ENCODE peak calls at places on chromosomes 3 and 15, in four cellular contexts. T is left ventricle myocardium inferior, V is upper lobe of right lung, E is fibroblast of the aortic adventitia. L is an unnamed sample.

GRCh38 chr15:81163961-81164800 is 30.1 kb downstream of the CFAP161 start:
- DNase-seq in E (peak), V (no peak), T (no peak), L (peak)

GRCh38 chr3:120908803-120909601 is 997 bp downstream of the STXBP5L start:
- DNase-seq in V (no peak), T (no peak), E (peak), L (no peak)

GRCh38 chr3:57696861-57697321 is 4.0 kb upstream of the DENND6A start:
- DNase-seq in V (no peak), T (no peak), E (peak), L (peak)

GRCh38 chr3:42508562-42508961 is 6.1 kb downstream of the VIPR1 start:
- DNase-seq in E (no peak), V (no peak), T (no peak), L (no peak)

GRCh38 chr3:100737334-100737733 is 28.0 kb downstream of the TFG start:
- DNase-seq in E (peak), T (no peak), V (no peak), L (peak)

GRCh38 chr15:80758130-80758529 is 21.0 kb upstream of the CEMIP start:
- DNase-seq in V (no peak), T (no peak), E (no peak), L (no peak)

GRCh38 chr15:40470423-40471104 is at the start of gene CHST14:
- DNase-seq in E (peak), T (peak), V (peak), L (peak)

GRCh38 chr3:355622-356021 is 159.1 kb downstream of the CHL1 start:
- DNase-seq in E (peak), T (no peak), V (no peak), L (peak)

GRCh38 chr3:172903642-172904041 is 153.1 kb downstream of the ECT2 start:
- DNase-seq in T (peak), V (no peak), E (no peak), L (no peak)

GRCh38 chr3:149342413-149343340 is 9.2 kb upstream of the TM4SF18 start:
- DNase-seq in E (peak), T (no peak), V (no peak), L (peak)

GRCh38 chr15:73389539-73389938 is 20.8 kb upstream of the HCN4 start:
- DNase-seq in T (no peak), E (no peak), V (peak), L (no peak)

GRCh38 chr3:147651107-147651506 is 241.9 kb downstream of the ZIC1 start:
- DNase-seq in T (peak), V (no peak), E (peak), L (peak)

GRCh38 chr3:52454938-52455282 is 494 bp upstream of the NISCH start:
- DNase-seq in E (no peak), V (no peak), T (no peak), L (no peak)

GRCh38 chr3:180199396-180199795 is 162.7 kb upstream of the PEX5L start:
- DNase-seq in E (no peak), V (no peak), T (no peak), L (no peak)

GRCh38 chr15:61839541-61839940 is 220.7 kb downstream of the VPS13C start:
- DNase-seq in T (no peak), E (peak), V (no peak), L (no peak)

GRCh38 chr3:52034651-52035050 is 21.7 kb downstream of the DUSP7 start:
- DNase-seq in V (no peak), E (no peak), T (no peak), L (no peak)

GRCh38 chr3:102525624-102526023 is 90.8 kb downstream of the ZPLD1 start:
- DNase-seq in T (no peak), V (no peak), E (no peak), L (no peak)

GRCh38 chr3:102078864-102079808 is 229.8 kb downstream of the NFKBIZ start:
- DNase-seq in V (peak), E (peak), T (no peak), L (no peak)

GRCh38 chr3:38649500-38650247 is at the start of gene SCN5A:
- DNase-seq in T (peak), E (no peak), V (peak), L (peak)

GRCh38 chr15:60720493-60721231 is 241.7 kb upstream of the ICE2 start:
- DNase-seq in V (no peak), E (no peak), T (no peak), L (no peak)

GRCh38 chr3:186154641-186155040 is 45.8 kb upstream of the ETV5 start:
- DNase-seq in V (no peak), E (no peak), T (no peak), L (no peak)

GRCh38 chr3:58999134-58999778 is 50.6 kb downstream of the CFAP20DC start:
- DNase-seq in T (no peak), E (peak), V (no peak), L (peak)

GRCh38 chr15:28273468-28273867 is 48.5 kb downstream of the HERC2 start:
- DNase-seq in V (no peak), T (no peak), E (peak), L (peak)

GRCh38 chr15:62752687-62753517 is 289.6 kb upstream of the TPM1 start:
- DNase-seq in E (peak), V (no peak), T (no peak), L (peak)

GRCh38 chr15:73139416-73140082 is 87.3 kb downstream of the NEO1 start:
- DNase-seq in E (peak), V (no peak), T (no peak), L (no peak)

GRCh38 chr3:82048711-82049110 is 287.3 kb upstream of the GBE1 start:
- DNase-seq in V (no peak), T (no peak), E (no peak), L (no peak)

GRCh38 chr3:89562373-89562772 is 455.0 kb downstream of the EPHA3 start:
- DNase-seq in V (no peak), T (no peak), E (no peak), L (no peak)

GRCh38 chr15:31147943-31148621 is 46.6 kb upstream of the TRPM1 start:
- DNase-seq in E (no peak), V (no peak), T (no peak), L (no peak)

GRCh38 chr15:31141792-31142191 is 40.3 kb upstream of the TRPM1 start:
- DNase-seq in V (no peak), T (no peak), E (no peak), L (no peak)

GRCh38 chr15:31148622-31149505 is 47.3 kb upstream of the TRPM1 start:
- DNase-seq in T (no peak), E (no peak), V (no peak), L (no peak)

GRCh38 chr15:31147456-31147855 is 45.9 kb upstream of the TRPM1 start:
- DNase-seq in V (no peak), E (no peak), T (no peak), L (no peak)

DNA sequence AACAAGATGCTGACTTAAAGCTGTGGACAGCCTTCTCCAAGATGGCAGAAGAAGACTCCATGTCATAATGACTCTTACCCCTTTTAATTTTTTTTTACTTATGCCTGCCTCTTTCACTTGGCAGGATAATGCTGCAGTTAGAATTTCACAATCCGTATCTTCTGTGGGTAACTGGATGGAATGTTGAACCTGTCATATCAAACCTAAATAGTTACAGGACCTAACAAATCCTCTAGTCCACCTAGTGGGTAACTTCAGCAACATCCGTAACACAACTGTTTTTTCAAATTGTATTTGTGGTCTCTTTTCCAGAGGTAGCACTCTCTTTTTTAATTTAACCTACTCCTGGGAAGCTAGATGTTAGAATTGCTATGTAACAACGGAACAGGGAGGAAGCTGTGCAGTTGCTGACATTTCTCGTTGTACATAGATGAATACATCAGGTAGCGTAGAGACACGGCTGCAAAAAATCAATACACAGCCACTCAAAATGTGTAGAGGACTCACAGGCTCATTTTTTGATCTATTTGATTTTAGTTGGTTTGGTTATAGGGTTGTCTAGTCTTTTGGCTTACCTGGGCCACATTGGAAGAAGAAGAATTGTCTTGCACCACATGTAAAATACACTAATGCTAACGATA is 43.9 kb upstream of the TRPM1 start:
- DNase-seq in E (peak), T (no peak), V (no peak), L (peak)
- TF ChIP-seq CTCF in E (peak), T (no peak), V (no peak), L (peak)

DNA sequence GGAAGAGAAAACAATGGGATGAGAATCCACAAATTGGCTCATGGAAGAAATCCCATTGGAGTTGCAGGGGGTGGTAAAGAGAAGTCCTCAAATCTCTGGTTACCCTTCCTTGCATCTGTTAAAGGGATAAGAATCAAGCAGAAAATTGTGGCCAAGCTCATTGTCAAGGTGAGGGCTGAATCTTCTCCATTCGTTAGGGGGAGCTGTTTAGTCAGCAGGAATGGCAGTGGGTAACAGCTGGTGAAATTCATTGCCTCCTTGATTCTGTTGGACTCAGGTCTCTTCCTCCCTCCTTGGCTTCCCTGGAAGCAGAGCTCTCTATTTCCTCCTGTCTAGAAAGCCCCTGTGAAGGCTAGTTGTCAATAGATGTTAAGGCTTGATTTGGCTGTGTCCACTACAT is 343.1 kb upstream of the SEMA6D start:
- DNase-seq in E (peak), V (no peak), T (no peak), L (peak)
- TF ChIP-seq CTCF in E (peak), V (peak), T (peak), L (peak)

DNA sequence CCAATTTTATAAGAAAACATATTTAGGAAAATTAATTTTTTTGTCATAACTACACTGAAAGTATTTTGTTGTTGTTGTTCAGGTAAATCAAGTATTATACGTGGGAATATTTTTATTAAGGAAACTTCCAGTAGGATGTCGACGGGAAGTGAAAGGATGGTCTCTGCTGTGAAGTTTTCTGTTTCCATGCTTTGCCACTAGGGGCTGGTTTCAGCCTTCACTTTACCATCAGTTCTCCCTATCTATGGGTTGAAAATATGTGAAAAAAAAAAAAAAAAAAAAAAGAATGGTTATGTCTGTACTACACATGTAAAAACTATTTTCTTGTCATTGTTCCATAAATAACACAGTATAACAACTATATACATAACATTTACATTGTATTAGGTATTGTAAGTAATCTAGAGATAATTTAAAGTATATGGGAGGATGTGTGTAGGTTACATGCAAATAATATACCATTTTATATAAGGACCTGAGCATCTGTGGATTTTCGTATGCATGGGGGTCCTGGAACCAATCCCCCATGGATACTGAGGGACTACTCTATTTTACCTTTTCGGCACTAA is 136.7 kb downstream of the SMAD6 start:
- DNase-seq in V (no peak), E (peak), T (no peak), L (peak)
- TF ChIP-seq CTCF in V (peak), E (peak), T (peak), L (peak)

GRCh38 chr3:49704629-49705028 is 14.9 kb downstream of the AMIGO3 start:
- DNase-seq in T (no peak), E (no peak), V (no peak), L (no peak)
- TF ChIP-seq CTCF in T (no peak), E (no peak), V (no peak), L (no peak)

GRCh38 chr3:142028174-142028833 is 121.0 kb downstream of the TFDP2 start:
- DNase-seq in V (no peak), E (peak), T (no peak), L (peak)
- TF ChIP-seq CTCF in V (no peak), E (peak), T (peak), L (peak)

GRCh38 chr3:30894521-30895289 is at the start of gene GADL1:
- DNase-seq in E (no peak), T (peak), V (peak), L (peak)
- TF ChIP-seq CTCF in E (no peak), T (no peak), V (no peak), L (no peak)

L was measured in fibroblast of mammary gland.